ENCODE peak calls at places on chromosomes 7 and 10, in seven cellular contexts. V, F, I, L, D, A and W are unnamed samples.

GRCh38 chr7:101419831-101420230 is 57.2 kb downstream of the COL26A1 start:
- DNase-seq in I (no peak), L (no peak), D (no peak), A (no peak), V (no peak), F (no peak), W (no peak)

GRCh38 chr7:68613405-68613804 is 984.9 kb upstream of the AUTS2 start:
- DNase-seq in L (no peak), V (no peak), D (no peak), I (no peak), A (no peak), F (no peak), W (no peak)

GRCh38 chr7:1103009-1103788 is 15.3 kb downstream of the GPER1 start:
- DNase-seq in V (no peak), I (no peak), L (no peak), F (peak), D (no peak), A (no peak), W (no peak)

GRCh38 chr7:106059556-106059955 is 52.6 kb downstream of the SYPL1 start:
- DNase-seq in D (no peak), I (no peak), F (no peak), A (no peak), V (no peak), L (no peak), W (no peak)

GRCh38 chr7:31493714-31494181 is 20.1 kb upstream of the ITPRID1 start:
- DNase-seq in V (no peak), D (no peak), A (no peak), L (no peak), F (no peak), I (no peak), W (no peak)

GRCh38 chr10:110336111-110336721 is 31.5 kb upstream of the SMNDC1 start:
- DNase-seq in V (no peak), I (no peak), A (no peak), D (no peak), L (no peak), F (no peak), W (no peak)

GRCh38 chr7:10429031-10429430 is 544.6 kb upstream of the PHF14 start:
- DNase-seq in D (no peak), V (no peak), L (no peak), I (no peak), A (no peak), F (no peak), W (no peak)

GRCh38 chr7:66269978-66270377 is 64.8 kb downstream of the TPST1 start:
- DNase-seq in I (no peak), A (no peak), D (no peak), V (no peak), F (no peak), L (no peak), W (no peak)

GRCh38 chr10:118423800-118424479 is 81.8 kb upstream of the FAM204A start:
- DNase-seq in A (peak), F (peak), V (peak), D (peak), I (peak), L (peak), W (peak)
- TF ChIP-seq CTCF in A (peak), F (peak), V (peak), D (peak), I (peak), L (peak), W (peak)

GRCh38 chr7:35800718-35801391 is at the start of gene SEPTIN7:
- DNase-seq in A (peak), F (peak), I (peak), V (peak), D (peak), L (peak), W (peak)

GRCh38 chr7:35802649-35803048 is 1.8 kb downstream of the SEPTIN7 start:
- DNase-seq in F (no peak), L (no peak), D (no peak), A (no peak), V (peak), I (no peak), W (no peak)

GRCh38 chr7:35801392-35802101 is 690 bp downstream of the SEPTIN7 start:
- DNase-seq in L (peak), A (peak), D (peak), V (peak), F (peak), I (peak), W (peak)

GRCh38 chr7:35799846-35800717 is 775 bp upstream of the SEPTIN7 start:
- DNase-seq in F (peak), L (peak), A (peak), D (peak), V (peak), I (peak), W (peak)

GRCh38 chr7:35802102-35802466 is 1.2 kb downstream of the SEPTIN7 start:
- DNase-seq in D (no peak), V (no peak), F (no peak), L (no peak), I (no peak), A (no peak), W (no peak)
- TF ChIP-seq CTCF in D (no peak), V (no peak), F (no peak), L (no peak), I (no peak), A (no peak), W (no peak)

DNA sequence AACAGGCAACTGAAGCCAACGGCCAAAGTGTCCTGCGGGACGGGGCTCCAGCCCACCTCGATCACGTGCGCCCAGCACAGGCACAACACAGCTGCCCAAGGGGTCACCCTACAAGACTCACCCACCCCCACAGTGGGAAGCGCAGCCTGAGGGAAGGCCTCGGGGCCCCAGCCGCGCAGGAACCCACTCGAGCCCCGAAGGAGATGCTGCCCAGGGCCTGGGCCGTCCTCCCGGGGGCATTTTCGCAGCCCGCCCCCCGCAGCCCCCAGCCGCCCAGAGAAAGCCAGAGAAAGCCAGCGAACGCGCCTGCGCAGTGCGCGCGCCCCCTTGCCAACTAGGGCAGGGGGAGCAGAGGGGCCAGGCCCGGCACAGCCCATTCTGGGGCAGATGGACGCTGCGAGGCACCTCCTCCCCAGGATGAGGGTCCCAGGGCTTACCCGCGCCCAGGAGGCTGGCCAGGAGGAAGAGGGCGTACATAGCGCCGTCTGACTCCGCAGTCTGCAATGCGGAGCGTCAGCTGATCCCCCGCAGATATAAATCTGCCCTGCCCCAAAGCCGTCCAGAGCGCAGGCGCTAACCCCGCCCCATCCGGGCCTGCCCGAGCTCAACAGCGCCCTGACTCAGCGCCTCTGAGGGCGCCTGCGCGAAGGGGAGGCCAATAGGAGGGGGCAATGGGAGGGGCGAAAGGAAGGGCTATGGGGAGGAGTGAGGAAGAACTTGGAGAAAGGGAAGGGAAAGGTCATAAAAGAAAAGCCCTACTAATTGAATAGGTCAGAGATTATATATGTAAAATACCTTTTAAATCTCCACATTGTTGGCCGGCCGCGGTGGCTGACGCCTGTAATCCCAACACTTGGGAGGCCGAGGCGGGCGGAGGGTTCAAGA is at the start of gene PSAP:
- DNase-seq in D (peak), L (peak), V (peak), F (peak), A (peak), I (peak), W (peak)
- TF ChIP-seq CTCF in D (peak), L (no peak), V (no peak), F (no peak), A (no peak), I (no peak), W (no peak)

GRCh38 chr7:13949450-13949849 is 40.0 kb downstream of the ETV1 start:
- DNase-seq in V (no peak), A (no peak), L (no peak), F (no peak), I (no peak), D (no peak), W (no peak)

GRCh38 chr7:13947535-13947934 is 41.9 kb downstream of the ETV1 start:
- DNase-seq in F (no peak), D (no peak), V (no peak), I (no peak), L (no peak), A (no peak), W (no peak)

GRCh38 chr7:13948019-13948781 is 41.3 kb downstream of the ETV1 start:
- DNase-seq in A (no peak), F (no peak), D (no peak), V (no peak), I (no peak), L (no peak), W (no peak)

GRCh38 chr7:13946181-13946580 is 43.3 kb downstream of the ETV1 start:
- DNase-seq in F (no peak), I (no peak), A (no peak), D (no peak), L (no peak), V (no peak), W (no peak)

GRCh38 chr7:13945670-13946069 is 43.8 kb downstream of the ETV1 start:
- DNase-seq in L (no peak), I (no peak), A (no peak), V (no peak), D (peak), F (no peak), W (no peak)
- TF ChIP-seq CTCF in L (no peak), I (no peak), A (no peak), V (no peak), D (no peak), F (no peak), W (no peak)

GRCh38 chr10:60570272-60570865 is 180.7 kb upstream of the ANK3 start:
- DNase-seq in I (no peak), D (no peak), L (no peak), V (no peak), F (no peak), A (no peak), W (no peak)
- TF ChIP-seq CTCF in I (no peak), D (no peak), L (no peak), V (no peak), F (no peak), A (no peak), W (no peak)